ENCODE peak calls at places on chromosomes 11 and 22, in four cellular contexts. E is neuronal stem cell, X is H9, D is IMR-90. A is an unnamed sample.

GRCh38 chr22:24822471-24822870 is 16.5 kb downstream of the SGSM1 start:
- DNase-seq in X (no peak), D (no peak), E (no peak), A (no peak)

GRCh38 chr22:40451230-40451629 is 80.8 kb downstream of the SGSM3 start:
- DNase-seq in D (no peak), E (no peak), X (no peak), A (no peak)

GRCh38 chr11:72786305-72787261 is 7.3 kb downstream of the STARD10 start:
- DNase-seq in X (no peak), D (no peak), E (no peak), A (no peak)

GRCh38 chr11:326842-327580 is 6.4 kb upstream of the IFITM3 start:
- DNase-seq in D (peak), E (no peak), X (no peak), A (no peak)

GRCh38 chr22:37681001-37681424 is 5.1 kb upstream of the NOL12 start:
- DNase-seq in D (peak), X (no peak), E (no peak), A (no peak)

GRCh38 chr11:7688238-7688826 is 15.0 kb upstream of the CYB5R2 start:
- DNase-seq in E (no peak), D (peak), X (no peak), A (peak)

GRCh38 chr11:107689317-107690202 is 22.3 kb downstream of the SLN start:
- DNase-seq in D (peak), X (peak), E (peak), A (peak)

GRCh38 chr11:46364056-46364455 is 16.8 kb downstream of the DGKZ start:
- DNase-seq in E (no peak), X (no peak), D (no peak), A (no peak)

GRCh38 chr22:44206696-44207095 is 26.0 kb downstream of the PARVG start:
- DNase-seq in X (no peak), E (no peak), D (no peak), A (no peak)

GRCh38 chr22:20992456-20993303 is 9.2 kb downstream of the THAP7 start:
- DNase-seq in E (no peak), D (no peak), X (no peak), A (no peak)

GRCh38 chr22:45196308-45196707 is 32.6 kb downstream of the NUP50 start:
- DNase-seq in E (no peak), X (no peak), D (no peak), A (no peak)

GRCh38 chr22:30289126-30289979 is at the start of gene CASTOR1:
- DNase-seq in X (peak), E (peak), D (peak), A (peak)
- H2BK5ac ChIP-seq in X (no peak), E (peak), D (peak), A (no peak)

DNA sequence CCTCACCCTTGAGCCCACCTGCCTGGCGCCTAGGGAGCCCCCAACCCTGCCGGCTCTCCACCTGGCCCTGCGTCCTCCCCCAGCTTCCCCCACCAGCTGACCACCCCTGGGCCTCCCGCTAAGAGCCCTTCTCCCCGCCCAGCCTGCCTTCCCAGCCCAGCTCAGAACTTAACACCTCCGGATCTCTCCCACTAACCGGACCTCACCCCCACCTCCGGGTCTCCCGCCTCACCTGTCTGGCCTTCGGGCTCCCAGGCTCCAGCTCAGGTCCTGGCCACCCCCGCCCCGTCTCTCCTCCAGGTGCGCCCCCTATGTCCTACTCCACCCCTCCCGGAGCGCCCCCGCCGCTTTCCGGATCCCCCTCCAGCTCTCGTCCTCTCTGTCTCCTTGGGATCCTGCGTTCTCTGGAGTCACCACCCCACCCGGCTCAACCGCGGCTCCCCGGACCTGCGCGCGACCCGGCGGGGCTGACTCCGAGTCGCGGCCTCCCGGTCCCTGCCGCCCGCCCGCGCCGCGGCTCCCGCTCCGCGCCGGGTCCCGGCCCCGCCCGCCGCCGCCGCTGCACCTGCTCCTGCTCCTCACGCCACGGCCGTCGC is at the start of gene KCNJ11:
- DNase-seq in E (no peak), D (no peak), X (peak), A (peak)
- H2BK5ac ChIP-seq in E (peak), D (no peak), X (no peak), A (no peak)

GRCh38 chr22:46537946-46538815 is 761 bp upstream of the CELSR1 start:
- DNase-seq in X (peak), E (peak), D (peak), A (peak)
- H2BK5ac ChIP-seq in X (no peak), E (peak), D (no peak), A (no peak)

GRCh38 chr11:66870131-66870530 is 13.3 kb downstream of the LRFN4 start:
- DNase-seq in E (no peak), D (no peak), X (no peak), A (no peak)
- H2BK5ac ChIP-seq in E (no peak), D (no peak), X (no peak), A (no peak)

GRCh38 chr11:111911563-111912401 is at the start of gene CRYAB:
- DNase-seq in D (peak), X (peak), E (no peak), A (peak)
- H2BK5ac ChIP-seq in D (peak), X (no peak), E (peak), A (no peak)

GRCh38 chr22:41885576-41885975 is 29.3 kb downstream of the SHISA8 start:
- DNase-seq in E (no peak), X (no peak), D (no peak), A (no peak)
- H2BK5ac ChIP-seq in E (no peak), X (no peak), D (no peak), A (no peak)

GRCh38 chr11:117984471-117984870 is 1.7 kb upstream of the IL10RA start:
- DNase-seq in X (no peak), E (no peak), D (no peak), A (no peak)

GRCh38 chr11:117986981-117987495 is 844 bp downstream of the IL10RA start:
- DNase-seq in E (no peak), D (no peak), X (no peak), A (no peak)

GRCh38 chr11:117989351-117990102 is 3.3 kb downstream of the IL10RA start:
- DNase-seq in D (no peak), E (no peak), X (no peak), A (no peak)

GRCh38 chr11:117983163-117983475 is 3.1 kb upstream of the IL10RA start:
- DNase-seq in X (peak), D (no peak), E (no peak), A (no peak)

DNA sequence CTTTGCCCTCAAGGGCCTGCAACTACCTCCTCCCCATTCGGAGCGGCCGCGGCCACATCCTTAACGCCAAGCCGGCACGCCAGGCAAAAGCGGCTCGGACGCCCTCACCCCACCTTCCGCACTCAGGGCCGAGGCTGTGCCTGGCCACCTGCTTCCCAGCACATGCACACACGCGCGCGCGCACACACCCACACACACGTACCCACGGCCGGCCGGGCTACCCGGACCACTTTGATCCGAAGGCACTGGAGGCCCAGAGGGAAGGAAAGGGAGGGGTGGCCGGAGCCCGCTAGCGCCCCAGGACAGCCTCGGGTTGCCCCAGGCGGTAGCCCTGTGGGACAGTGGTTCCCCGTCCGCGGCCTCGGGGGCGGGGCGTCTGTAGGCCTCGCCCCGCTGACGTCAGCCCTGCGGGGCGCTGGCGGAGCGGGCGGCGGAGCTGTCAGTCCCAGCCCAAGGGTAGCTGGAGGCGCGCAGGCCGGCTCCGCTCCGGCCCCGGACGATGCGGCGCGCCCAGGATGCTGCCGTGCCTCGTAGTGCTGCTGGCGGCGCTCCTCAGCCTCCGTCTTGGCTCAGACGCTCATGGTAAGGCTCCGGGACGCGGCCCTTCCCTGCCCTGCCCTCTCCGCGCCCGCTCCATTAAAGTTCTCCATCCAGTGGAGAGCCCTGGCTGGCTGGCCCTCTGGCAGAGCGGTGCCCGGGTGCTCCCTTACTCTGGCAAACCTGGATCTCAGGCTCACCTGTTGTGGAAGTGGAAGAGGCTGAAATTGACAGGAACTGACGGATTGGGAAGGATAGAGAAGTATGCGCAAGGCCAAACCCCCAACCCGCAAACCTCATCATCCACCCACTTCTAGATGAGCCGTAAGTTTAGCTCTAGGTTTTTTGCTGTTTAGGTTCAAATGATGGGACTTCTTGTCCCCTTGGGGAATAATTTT is at the start of gene IL10RA:
- DNase-seq in E (peak), X (peak), D (peak), A (peak)
- H2BK5ac ChIP-seq in E (no peak), X (no peak), D (no peak), A (no peak)

DNA sequence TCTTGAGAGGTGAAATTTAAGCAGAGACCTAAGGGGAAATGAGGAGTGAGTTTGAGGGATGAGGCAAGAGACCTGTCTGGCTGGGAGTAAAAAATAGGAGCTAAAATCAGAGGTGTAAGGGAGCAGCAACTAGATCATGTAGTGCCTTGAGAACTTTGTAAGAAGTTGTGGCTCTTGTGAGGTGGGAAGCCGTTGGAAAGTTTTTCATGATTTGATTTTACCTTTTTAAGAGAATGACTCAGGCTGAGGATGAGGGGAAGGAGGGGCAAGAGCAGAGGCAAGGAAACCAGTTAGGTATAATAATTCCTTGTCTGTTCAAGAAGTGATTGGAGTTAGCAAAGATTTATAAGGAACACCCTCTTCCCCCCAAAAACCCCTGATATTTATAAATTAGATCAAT is 25.8 kb downstream of the QSER1 start:
- DNase-seq in D (peak), X (no peak), E (no peak), A (peak)
- H2BK5ac ChIP-seq in D (no peak), X (no peak), E (no peak), A (no peak)

GRCh38 chr11:2687782-2688191 is 12.0 kb downstream of the KCNQ1OT1 start:
- DNase-seq in D (no peak), X (peak), E (no peak), A (peak)
- H2BK5ac ChIP-seq in D (no peak), X (no peak), E (no peak), A (no peak)

GRCh38 chr11:95135155-95135554 is 45.5 kb downstream of the ENDOD1 start:
- DNase-seq in D (no peak), X (no peak), E (no peak), A (no peak)
- H2BK5ac ChIP-seq in D (no peak), X (no peak), E (no peak), A (no peak)